ENCODE peak calls at places on chromosomes 16 and 17, in six cellular contexts. L is stimulated activated CD4-positive, alpha-beta T cell treated with anti-CD3 and anti-CD28 coated beads, Interleukin-1b, Interleukin-23, amount 100 ng/mL, for 4 hours; P is fibroblast of gingiva; J is HT1080; U is pancreas; E is CD4-positive, CD25-positive, alpha-beta regulatory T cell. Z is an unnamed sample.

GRCh38 chr16:85570213-85570734 is 42.8 kb upstream of the GSE1 start:
- DNase-seq in E (no peak), J (no peak), L (no peak), P (no peak), U (no peak), Z (peak)

GRCh38 chr16:14455577-14455976 is 174.5 kb downstream of the PARN start:
- DNase-seq in L (no peak), E (no peak), J (no peak), U (no peak), P (no peak), Z (no peak)

GRCh38 chr16:23863511-23864422 is 28.0 kb downstream of the PRKCB start:
- DNase-seq in E (peak), L (no peak), U (no peak), P (no peak), J (no peak), Z (peak)

GRCh38 chr16:82091225-82091624 is 56.2 kb downstream of the HSD17B2 start:
- DNase-seq in E (no peak), J (peak), P (peak), U (no peak), L (no peak), Z (no peak)

GRCh38 chr17:80981062-80981902 is 10.4 kb upstream of the CHMP6 start:
- DNase-seq in L (no peak), E (peak), P (no peak), U (no peak), J (no peak), Z (peak)

GRCh38 chr16:83245061-83245460 is 562.7 kb upstream of the HSBP1 start:
- DNase-seq in P (no peak), J (peak), U (no peak), E (no peak), L (no peak), Z (no peak)

GRCh38 chr16:28202147-28202746 is 9.5 kb downstream of the XPO6 start:
- DNase-seq in E (no peak), J (peak), L (no peak), P (no peak), U (no peak), Z (no peak)

GRCh38 chr17:74431568-74432483 is at the start of gene GPRC5C:
- DNase-seq in E (no peak), J (no peak), L (peak), P (no peak), U (peak), Z (peak)

GRCh38 chr16:72278301-72278700 is 106.3 kb upstream of the PMFBP1 start:
- DNase-seq in L (no peak), P (no peak), U (no peak), E (no peak), J (no peak), Z (no peak)

GRCh38 chr16:79632289-79632688 is 31.8 kb upstream of the MAF start:
- DNase-seq in E (no peak), P (no peak), L (no peak), J (peak), U (no peak), Z (peak)

GRCh38 chr16:72853575-72853974 is 194.4 kb downstream of the ZFHX3 start:
- DNase-seq in L (no peak), P (no peak), J (no peak), U (no peak), E (no peak), Z (no peak)

GRCh38 chr16:50463581-50464324 is 84.4 kb upstream of the NKD1 start:
- DNase-seq in U (no peak), P (no peak), J (no peak), E (no peak), L (no peak), Z (no peak)

GRCh38 chr17:74858672-74859438 is 830 bp downstream of the GRIN2C start:
- DNase-seq in E (no peak), L (no peak), U (no peak), P (no peak), J (no peak), Z (no peak)

GRCh38 chr17:43665038-43665386 is 3.3 kb upstream of the MEOX1 start:
- DNase-seq in J (no peak), P (no peak), L (no peak), U (no peak), E (no peak), Z (no peak)

GRCh38 chr16:57372372-57373116 is at the start of gene CX3CL1:
- DNase-seq in J (peak), E (no peak), L (no peak), P (peak), U (peak), Z (no peak)

GRCh38 chr17:50891577-50891989 is 25.4 kb upstream of the TOB1 start:
- DNase-seq in P (no peak), E (no peak), U (no peak), J (no peak), L (no peak), Z (no peak)

GRCh38 chr17:17075037-17075755 is 32.9 kb downstream of the MPRIP start:
- DNase-seq in L (no peak), U (peak), E (no peak), P (peak), J (no peak), Z (no peak)

GRCh38 chr16:88705746-88706287 is 391 bp downstream of the RNF166 start:
- DNase-seq in U (peak), J (no peak), P (no peak), E (peak), L (no peak), Z (no peak)

GRCh38 chr16:86772671-86773338 is 194.5 kb downstream of the FOXL1 start:
- DNase-seq in U (no peak), L (no peak), J (peak), P (peak), E (no peak), Z (no peak)

GRCh38 chr16:70647461-70648359 is 1.4 kb downstream of the IL34 start:
- DNase-seq in P (no peak), L (no peak), U (no peak), J (no peak), E (no peak), Z (no peak)